ENCODE peak calls at places on chromosomes 6 and 20, in five cellular contexts. F is caudate nucleus, X is ELF-1, Q is heart right ventricle, D is germinal center. H is an unnamed sample.

GRCh38 chr20:40991181-40991889 is 37.3 kb upstream of the TOP1 start:
- DNase-seq in X (no peak), D (peak), F (no peak), Q (peak), H (peak)

GRCh38 chr6:166565084-166565651 is 21.3 kb downstream of the RAMACL start:
- DNase-seq in X (no peak), D (no peak), F (no peak), Q (peak), H (no peak)

GRCh38 chr20:63101781-63102719 is 95.3 kb upstream of the BHLHE23 start:
- DNase-seq in F (no peak), X (peak), D (peak), Q (no peak), H (peak)

GRCh38 chr20:47256665-47257236 is 99.7 kb downstream of the ZMYND8 start:
- DNase-seq in D (no peak), F (no peak), Q (no peak), X (no peak), H (no peak)

GRCh38 chr20:24492031-24492607 is 22.7 kb downstream of the SYNDIG1 start:
- DNase-seq in X (peak), D (no peak), Q (no peak), F (no peak), H (no peak)

GRCh38 chr6:13795041-13795748 is 19.2 kb downstream of the MCUR1 start:
- DNase-seq in Q (peak), D (peak), F (no peak), X (peak), H (peak)

GRCh38 chr6:163340201-163340887 is 74.2 kb upstream of the QKI start:
- DNase-seq in Q (no peak), F (no peak), D (no peak), X (no peak), H (no peak)

GRCh38 chr6:89217308-89217999 is at the start of gene GABRR1:
- DNase-seq in D (no peak), F (no peak), X (no peak), Q (no peak), H (no peak)

GRCh38 chr6:63740709-63741108 is 105.1 kb downstream of the PHF3 start:
- DNase-seq in Q (no peak), F (no peak), D (no peak), X (no peak), H (no peak)

GRCh38 chr6:25553502-25553901 is 98.5 kb upstream of the SCGN start:
- DNase-seq in Q (no peak), D (no peak), F (no peak), X (no peak), H (no peak)

GRCh38 chr6:153038378-153038777 is 35.9 kb upstream of the MTRF1L start:
- DNase-seq in D (no peak), X (no peak), F (no peak), Q (no peak), H (no peak)

GRCh38 chr6:38055210-38055609 is 235.7 kb downstream of the ZFAND3 start:
- DNase-seq in F (no peak), D (no peak), Q (no peak), X (no peak), H (no peak)

GRCh38 chr6:4350571-4351505 is 215.5 kb upstream of the ECI2 start:
- DNase-seq in D (no peak), F (no peak), X (no peak), Q (peak), H (no peak)

GRCh38 chr6:144886682-144887081 is 601.5 kb downstream of the UTRN start:
- DNase-seq in Q (no peak), X (no peak), D (no peak), F (no peak), H (no peak)

GRCh38 chr6:169240591-169241390 is 12.9 kb downstream of the THBS2 start:
- DNase-seq in Q (no peak), X (no peak), D (no peak), F (no peak), H (no peak)

GRCh38 chr6:98560418-98560817 is 274.0 kb upstream of the POU3F2 start:
- DNase-seq in D (no peak), F (no peak), Q (no peak), X (peak), H (no peak)

GRCh38 chr6:116666869-116667268 is 1.7 kb downstream of the ZUP1 start:
- DNase-seq in X (no peak), F (no peak), Q (no peak), D (no peak), H (no peak)

GRCh38 chr6:79544939-79545450 is 7.8 kb upstream of the LCA5 start:
- DNase-seq in D (peak), X (peak), Q (peak), F (no peak), H (peak)

GRCh38 chr6:26450240-26450639 is 7.5 kb upstream of the BTN2A1 start:
- DNase-seq in X (no peak), F (no peak), Q (no peak), D (no peak), H (no peak)

GRCh38 chr6:3231213-3232016 is 4.0 kb upstream of the TUBB2B start:
- DNase-seq in D (no peak), X (peak), Q (peak), F (peak), H (no peak)

GRCh38 chr6:108492131-108492766 is 68.5 kb upstream of the FOXO3 start:
- DNase-seq in D (peak), F (no peak), Q (peak), X (no peak), H (peak)

GRCh38 chr20:58746551-58747399 is 54.2 kb downstream of the NPEPL1 start:
- DNase-seq in X (no peak), Q (no peak), F (no peak), D (no peak), H (no peak)

GRCh38 chr6:98977606-98978292 is 30.0 kb upstream of the FBXL4 start:
- DNase-seq in D (no peak), F (no peak), X (no peak), Q (no peak), H (no peak)

GRCh38 chr6:154386848-154387717 is 30.5 kb upstream of the IPCEF1 start:
- DNase-seq in D (no peak), X (no peak), Q (no peak), F (no peak), H (no peak)

GRCh38 chr20:15195378-15195777 is 858.0 kb upstream of the FLRT3 start:
- DNase-seq in D (no peak), Q (no peak), X (no peak), F (no peak), H (no peak)

GRCh38 chr6:90586675-90587638 is at the start of gene MAP3K7:
- DNase-seq in X (peak), Q (peak), D (peak), F (peak), H (peak)

GRCh38 chr6:116158641-116159040 is 32.7 kb upstream of the COL10A1 start:
- DNase-seq in Q (no peak), F (no peak), X (no peak), D (no peak), H (no peak)

GRCh38 chr6:151229401-151230276 is 10.1 kb upstream of the AKAP12 start:
- DNase-seq in Q (no peak), F (no peak), D (no peak), X (peak), H (no peak)

GRCh38 chr20:53736757-53737403 is 143.2 kb upstream of the ZNF217 start:
- DNase-seq in F (no peak), D (peak), X (no peak), Q (peak), H (peak)

GRCh38 chr20:42368910-42369309 is 750.7 kb upstream of the CHD6 start:
- DNase-seq in X (no peak), D (no peak), Q (no peak), F (no peak), H (no peak)

GRCh38 chr20:63705232-63706026 is 2.3 kb downstream of the ARFRP1 start:
- DNase-seq in D (no peak), Q (no peak), X (no peak), F (no peak), H (no peak)

GRCh38 chr6:79079425-79080130 is 1.5 kb upstream of the PHIP start:
- DNase-seq in Q (no peak), F (no peak), X (no peak), D (no peak), H (no peak)

GRCh38 chr20:3226864-3227263 is 12.1 kb downstream of the SLC4A11 start:
- DNase-seq in D (no peak), Q (no peak), F (no peak), X (no peak), H (no peak)

GRCh38 chr6:55918639-55919038 is 43.2 kb upstream of the BMP5 start:
- DNase-seq in D (no peak), X (no peak), F (no peak), Q (no peak), H (no peak)

GRCh38 chr6:17602888-17603287 is 2.8 kb downstream of the FAM8A1 start:
- DNase-seq in F (no peak), X (no peak), Q (no peak), D (no peak), H (no peak)

GRCh38 chr20:8388146-8388545 is 256.1 kb downstream of the PLCB1 start:
- DNase-seq in D (no peak), F (no peak), Q (no peak), X (no peak), H (no peak)

GRCh38 chr6:157317129-157317814 is 6.0 kb downstream of the TMEM242 start:
- DNase-seq in X (no peak), Q (peak), F (no peak), D (no peak), H (no peak)